ENCODE peak calls at places on chromosomes 16 and 17, in five cellular contexts. K is LoVo, O is amniotic epithelial cell, R is ovary, Y is NCI-H1105 treated with DMSO at 0.1 percent for 48 hours. Z is an unnamed sample.

GRCh38 chr16:86024210-86024609 is 125.2 kb downstream of the IRF8 start:
- DNase-seq in K (no peak), R (no peak), Y (no peak), O (no peak), Z (no peak)

GRCh38 chr17:48951572-48951971 is 6.9 kb upstream of the SNF8 start:
- DNase-seq in K (no peak), Y (no peak), R (no peak), O (no peak), Z (no peak)

GRCh38 chr16:71726491-71727319 is 2.2 kb upstream of the PHLPP2 start:
- DNase-seq in Y (no peak), R (no peak), K (no peak), O (no peak), Z (no peak)

GRCh38 chr16:81558444-81559175 is 114.0 kb downstream of the CMIP start:
- DNase-seq in Y (no peak), O (no peak), K (peak), R (no peak), Z (no peak)

GRCh38 chr16:23432176-23433128 is 20.5 kb downstream of the COG7 start:
- DNase-seq in K (no peak), O (no peak), Y (no peak), R (no peak), Z (no peak)

GRCh38 chr17:22278302-22279275 is 586.3 kb downstream of the KCNJ18 start:
- DNase-seq in K (no peak), Y (no peak), R (peak), O (no peak), Z (no peak)

GRCh38 chr16:28110479-28110878 is 47.0 kb upstream of the GSG1L start:
- DNase-seq in O (peak), Y (no peak), R (no peak), K (no peak), Z (no peak)

GRCh38 chr16:69712277-69712676 is 14.1 kb downstream of the NQO1 start:
- DNase-seq in K (no peak), R (no peak), Y (no peak), O (no peak), Z (no peak)

GRCh38 chr17:82892869-82893565 is 53.2 kb upstream of the ZNF750 start:
- DNase-seq in Y (no peak), O (no peak), R (no peak), K (no peak), Z (no peak)

GRCh38 chr16:57736419-57737281 is 1.1 kb downstream of the KATNB1 start:
- DNase-seq in K (peak), R (peak), Y (peak), O (peak), Z (peak)

GRCh38 chr17:21330436-21331160 is 45.6 kb upstream of the KCNJ12 start:
- DNase-seq in K (no peak), O (no peak), Y (no peak), R (no peak), Z (no peak)

GRCh38 chr17:2609091-2609490 is 15.6 kb downstream of the PAFAH1B1 start:
- DNase-seq in R (no peak), Y (no peak), O (no peak), K (no peak), Z (no peak)

GRCh38 chr16:50861926-50862325 is 120.0 kb downstream of the CYLD start:
- DNase-seq in R (no peak), Y (no peak), O (no peak), K (peak), Z (peak)

GRCh38 chr17:6589266-6589946 is 33.1 kb upstream of the PITPNM3 start:
- DNase-seq in Y (no peak), R (no peak), O (no peak), K (no peak), Z (no peak)

GRCh38 chr16:22743401-22743800 is 70.6 kb upstream of the HS3ST2 start:
- DNase-seq in R (no peak), Y (no peak), K (no peak), O (no peak), Z (no peak)

Z was measured in SW480.